ENCODE peak calls at places on chromosomes 6 and 20, in six cellular contexts. W, S, T, J, I and G are unnamed samples.

GRCh38 chr20:5863040-5863811 is 87.1 kb downstream of the TRMT6 start:
- DNase-seq in W (no peak), S (peak), T (no peak), J (no peak), I (peak), G (no peak)

GRCh38 chr6:150008588-150008987 is 16.7 kb downstream of the RAET1L start:
- DNase-seq in W (no peak), S (no peak), T (no peak), J (no peak), I (no peak), G (peak)

GRCh38 chr20:24018796-24019195 is 30.2 kb upstream of the GGTLC1 start:
- DNase-seq in W (no peak), S (no peak), T (no peak), J (no peak), I (no peak), G (no peak)

GRCh38 chr20:63123326-63123725 is 92.6 kb downstream of the YTHDF1 start:
- DNase-seq in W (no peak), S (no peak), T (no peak), J (peak), I (no peak), G (no peak)

GRCh38 chr6:97053643-97054411 is 129.3 kb downstream of the KLHL32 start:
- DNase-seq in W (no peak), S (peak), T (no peak), J (no peak), I (peak), G (peak)

GRCh38 chr6:34462561-34462971 is 3.3 kb upstream of the PACSIN1 start:
- DNase-seq in W (no peak), S (no peak), T (peak), J (peak), I (peak), G (peak)

GRCh38 chr6:128007658-128008057 is 106.8 kb upstream of the THEMIS start:
- DNase-seq in W (no peak), S (no peak), T (no peak), J (no peak), I (peak), G (no peak)

GRCh38 chr6:24668997-24669361 is 2.1 kb downstream of the ACOT13 start:
- DNase-seq in W (no peak), S (no peak), T (no peak), J (no peak), I (no peak), G (no peak)

GRCh38 chr6:106975699-106976032 is 1.1 kb upstream of the CD24 start:
- DNase-seq in W (peak), S (no peak), T (no peak), J (no peak), I (peak), G (no peak)
- H2BK120ac ChIP-seq in W (no peak), S (no peak), T (peak), J (peak), I (no peak), G (peak)

GRCh38 chr6:167687035-167687720 is 139.5 kb upstream of the AFDN start:
- DNase-seq in W (no peak), S (no peak), T (no peak), J (no peak), I (no peak), G (no peak)

GRCh38 chr6:167689751-167690150 is 137.0 kb upstream of the AFDN start:
- DNase-seq in W (no peak), S (no peak), T (no peak), J (no peak), I (no peak), G (no peak)

GRCh38 chr6:167688123-167688522 is 138.6 kb upstream of the AFDN start:
- DNase-seq in W (no peak), S (no peak), T (no peak), J (no peak), I (no peak), G (no peak)

GRCh38 chr6:167691566-167692312 is 135.0 kb upstream of the AFDN start:
- DNase-seq in W (no peak), S (no peak), T (no peak), J (no peak), I (peak), G (no peak)

DNA sequence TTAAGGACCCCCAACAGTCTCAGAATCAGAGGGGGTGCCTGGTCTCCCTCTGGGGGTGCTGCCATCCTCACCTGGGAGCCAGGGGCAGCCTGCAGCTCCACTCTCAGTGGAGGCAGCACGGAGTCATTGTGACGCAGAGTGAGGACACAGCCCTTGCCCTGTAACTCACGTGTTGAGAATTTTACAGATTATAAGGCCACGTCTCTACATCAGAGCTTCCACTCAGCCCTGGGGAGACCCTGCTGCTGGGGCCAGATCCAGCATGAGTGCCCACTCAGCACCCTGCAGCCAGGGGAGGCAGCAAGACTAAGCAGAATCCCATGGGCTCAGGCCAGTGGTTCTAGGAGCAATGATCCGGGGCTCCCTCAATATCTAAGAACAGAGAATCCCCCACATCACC is 137.4 kb upstream of the AFDN start:
- DNase-seq in W (no peak), S (no peak), T (no peak), J (no peak), I (no peak), G (no peak)
- H3K4ac ChIP-seq in W (no peak), S (no peak), T (no peak), J (no peak), I (no peak), G (no peak)

DNA sequence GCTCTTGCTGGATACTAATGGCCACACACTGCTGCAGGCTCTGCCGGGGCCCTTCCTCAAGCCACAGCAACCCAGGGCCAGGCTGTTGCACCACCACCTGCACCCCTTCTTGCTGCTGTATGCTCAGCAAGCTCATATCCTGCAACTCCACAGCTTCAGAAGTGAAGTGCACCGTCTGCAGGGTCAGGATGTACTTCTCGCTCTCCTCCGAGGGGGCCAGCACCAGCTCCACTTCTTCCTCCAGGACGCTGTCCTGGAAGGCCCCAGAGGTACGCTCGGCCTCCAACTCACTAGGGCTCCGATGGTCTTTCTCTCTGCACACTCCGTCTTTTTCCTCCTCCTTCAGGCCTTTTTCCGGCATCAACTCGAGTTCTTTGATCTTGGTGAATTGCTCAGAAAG is 1.2 kb downstream of the CTCFL start:
- DNase-seq in W (no peak), S (no peak), T (no peak), J (no peak), I (no peak), G (no peak)
- H2AFZ ChIP-seq in W (no peak), S (no peak), T (peak), J (no peak), I (no peak), G (no peak)

DNA sequence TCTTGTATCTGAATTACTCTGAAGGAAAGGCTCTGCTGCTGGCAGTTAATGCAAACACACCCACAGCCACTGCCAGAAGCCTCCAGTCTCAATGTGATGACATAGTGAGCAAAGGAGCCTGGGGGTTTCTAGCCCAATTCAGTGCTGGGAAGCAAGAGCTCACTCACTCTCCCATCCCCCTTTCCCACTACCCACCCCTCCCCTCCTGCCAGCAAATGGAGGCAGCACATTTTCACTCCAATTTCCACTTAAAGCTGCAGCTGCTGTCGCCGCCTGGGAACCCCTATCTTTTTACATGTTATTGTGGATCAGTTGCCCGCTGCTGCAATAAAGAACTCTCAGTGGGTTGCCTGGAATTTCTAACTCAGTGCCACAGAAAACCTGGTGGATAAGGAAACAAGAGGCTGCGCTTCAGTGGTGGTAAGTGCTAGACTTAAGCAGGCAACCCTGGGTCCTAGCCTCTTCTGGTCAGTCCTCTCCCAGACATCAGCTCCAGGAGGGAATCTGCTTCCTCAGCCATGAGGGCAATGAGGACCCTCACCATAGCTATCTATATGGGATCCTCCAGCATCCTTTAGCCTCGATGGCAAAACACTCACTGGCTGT is 490.6 kb upstream of the SULF2 start:
- DNase-seq in W (peak), S (no peak), T (no peak), J (no peak), I (no peak), G (no peak)
- H2BK120ac ChIP-seq in W (no peak), S (no peak), T (no peak), J (no peak), I (no peak), G (peak)

GRCh38 chr6:130293800-130294199 is 71.0 kb upstream of the SAMD3 start:
- DNase-seq in W (peak), S (peak), T (peak), J (peak), I (peak), G (peak)
- H3K4ac ChIP-seq in W (no peak), S (no peak), T (no peak), J (no peak), I (no peak), G (no peak)

DNA sequence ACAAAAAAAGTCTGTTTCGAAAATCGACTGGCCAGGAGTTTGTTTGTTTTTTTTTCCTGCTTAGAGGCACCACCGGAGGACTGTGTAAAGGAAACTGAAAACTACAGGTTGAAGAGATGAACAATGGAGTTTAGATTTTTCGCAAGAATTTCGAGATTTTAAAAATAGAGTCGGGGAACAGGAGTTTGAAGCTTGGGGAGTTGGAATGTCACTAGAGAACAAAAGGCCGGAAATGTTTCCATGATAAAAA is 1.8 kb downstream of the QKI start:
- DNase-seq in W (no peak), S (no peak), T (no peak), J (no peak), I (no peak), G (no peak)
- H2AFZ ChIP-seq in W (no peak), S (no peak), T (no peak), J (no peak), I (no peak), G (no peak)

DNA sequence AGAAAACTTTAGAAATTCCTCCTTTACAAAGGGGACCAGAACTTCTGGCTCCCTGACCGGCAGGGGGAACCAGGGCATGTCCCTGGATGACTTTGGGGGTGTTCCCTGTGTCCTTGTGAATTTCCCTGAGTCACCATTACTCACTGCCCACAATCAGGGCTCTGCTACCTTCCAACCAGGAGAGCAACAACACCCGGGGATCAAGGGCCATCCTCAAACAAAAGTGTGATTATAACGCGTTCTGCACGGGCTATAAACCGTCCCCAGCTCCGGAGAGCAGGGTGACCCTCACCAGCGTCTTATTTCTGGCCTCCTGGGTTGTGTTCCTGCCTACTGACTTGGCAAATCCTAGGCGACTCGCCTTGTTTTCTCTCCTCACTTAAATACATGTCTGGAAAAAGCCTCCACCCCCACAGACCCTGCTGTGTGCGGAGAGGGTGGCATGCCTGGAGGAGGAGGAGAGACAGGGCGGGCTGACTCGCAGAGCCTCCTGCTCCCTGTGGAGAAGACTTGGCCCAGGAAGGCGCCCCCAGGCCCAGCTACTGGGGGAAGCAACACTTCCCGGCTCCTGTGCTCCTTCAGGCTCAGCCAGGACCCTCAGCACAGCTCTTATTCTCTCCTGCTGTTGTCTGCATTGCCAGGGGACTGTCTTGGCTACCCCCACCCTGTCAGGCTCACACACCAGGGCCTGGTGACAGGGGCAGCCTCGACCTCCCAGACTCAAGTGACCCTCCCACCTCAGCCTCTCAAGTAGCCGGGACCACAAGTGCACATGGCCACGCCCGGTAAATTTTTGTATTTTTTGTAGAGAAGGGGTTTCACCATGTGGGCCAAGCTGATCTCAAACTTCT is 54.1 kb downstream of the FGD2 start:
- DNase-seq in W (peak), S (peak), T (no peak), J (peak), I (peak), G (peak)
- H2BK120ac ChIP-seq in W (peak), S (peak), T (peak), J (no peak), I (peak), G (peak)

GRCh38 chr6:49499623-49500022 is at the start of gene GLYATL3:
- DNase-seq in W (no peak), S (no peak), T (no peak), J (no peak), I (no peak), G (no peak)
- H3K4ac ChIP-seq in W (no peak), S (no peak), T (no peak), J (no peak), I (no peak), G (no peak)